ENCODE peak calls at places on chromosomes 1 and 21, in ten cellular contexts. B is body of pancreas, C is upper lobe of right lung, N is GM23338, M is transverse colon, J is OCI-LY7, X is psoas muscle, Z is Peyer's patch, R is heart right ventricle, T is adrenal gland. Q is an unnamed sample.
A peak's percentile ranks its signal among the peaks of the same experiment; 100 is the strongest.

GRCh38 chr1:9612162-9612845 is 23.6 kb downstream of the TMEM201 start:
- DNase-seq in N (no peak), T (no peak), M (no peak), X (no peak), R (no peak), C (no peak), B (no peak), J (no peak), Z (no peak), Q (no peak)

GRCh38 chr1:55286851-55287602 is 71.9 kb upstream of the USP24 start:
- DNase-seq in J (no peak), B (no peak), T (no peak), Z (no peak), N (no peak), X (no peak), C (no peak), M (no peak), R (no peak), Q (no peak)

GRCh38 chr1:204520834-204521709 is 4.9 kb downstream of the MDM4 start:
- DNase-seq in R (no peak), X (no peak), J (peak; percentile 99), Z (no peak), C (no peak), T (no peak), M (peak; percentile 53), N (no peak), B (no peak), Q (peak; percentile 55)

GRCh38 chr1:116172666-116173065 is 61.5 kb downstream of the MAB21L3 start:
- DNase-seq in M (no peak), C (no peak), B (no peak), T (no peak), J (no peak), X (no peak), R (no peak), Z (no peak), N (no peak), Q (no peak)

GRCh38 chr1:15703562-15703961 is 19.4 kb downstream of the PLEKHM2 start:
- DNase-seq in J (no peak), C (peak; percentile 80), N (no peak), M (peak; percentile 49), R (peak; percentile 64), Z (peak; percentile 64), T (peak; percentile 86), B (peak; percentile 62), X (peak; percentile 82), Q (no peak)

GRCh38 chr1:6868371-6869001 is 83.2 kb downstream of the CAMTA1 start:
- DNase-seq in B (no peak), N (no peak), X (no peak), C (no peak), Z (no peak), T (no peak), M (no peak), R (no peak), J (no peak), Q (no peak)

GRCh38 chr1:172154571-172154970 is 265.9 kb upstream of the C1orf105 start:
- DNase-seq in X (no peak), B (no peak), M (no peak), R (no peak), N (no peak), T (no peak), C (no peak), J (no peak), Z (no peak), Q (no peak)

GRCh38 chr1:177181631-177182291 is 11.0 kb downstream of the BRINP2 start:
- DNase-seq in B (peak; percentile 67), J (peak; percentile 0), R (peak; percentile 52), M (peak; percentile 37), T (peak; percentile 82), X (peak; percentile 70), C (peak; percentile 73), Z (peak; percentile 57), N (peak; percentile 92), Q (no peak)

GRCh38 chr21:35643176-35643575 is 417.1 kb downstream of the SETD4 start:
- DNase-seq in J (no peak), Z (no peak), T (no peak), R (no peak), B (no peak), M (no peak), X (no peak), N (no peak), C (no peak), Q (no peak)

GRCh38 chr1:38489844-38490270 is 369.7 kb downstream of the RRAGC start:
- DNase-seq in Z (no peak), N (peak; percentile 98), M (peak; percentile 15), B (peak; percentile 26), X (no peak), J (peak; percentile 82), R (no peak), T (peak; percentile 17), C (no peak), Q (peak; percentile 21)

GRCh38 chr21:27464643-27465042 is 497.8 kb upstream of the ADAMTS5 start:
- DNase-seq in N (no peak), X (no peak), C (no peak), Z (no peak), M (no peak), T (no peak), R (no peak), B (no peak), J (no peak), Q (no peak)

GRCh38 chr1:185044387-185044786 is 971 bp upstream of the RNF2 start:
- DNase-seq in C (no peak), Z (no peak), R (no peak), M (no peak), X (no peak), N (no peak), B (no peak), J (no peak), T (no peak), Q (no peak)

GRCh38 chr1:182249201-182249676 is 142.4 kb downstream of the GLUL start:
- DNase-seq in T (no peak), C (no peak), X (no peak), R (no peak), J (no peak), Z (peak; percentile 74), N (no peak), M (peak; percentile 88), B (peak; percentile 28), Q (no peak)
- H3K27ac ChIP-seq in T (no peak overlapping the region), C (no peak overlapping the region), X (no peak overlapping the region), R (no peak overlapping the region), J (no peak overlapping the region), Z (peak overlapping the region; percentile 32), N (no peak overlapping the region), M (peak overlapping the region; percentile 76), B (no peak overlapping the region), Q (no peak overlapping the region)

GRCh38 chr1:4778056-4778455 is 123.6 kb downstream of the AJAP1 start:
- DNase-seq in M (no peak), T (peak; percentile 24), B (peak; percentile 39), R (no peak), X (no peak), J (peak; percentile 46), N (no peak), C (no peak), Z (no peak), Q (no peak)
- TF ChIP-seq CTCF in M (peak; percentile 22), T (peak; percentile 11), B (peak; percentile 44), R (no peak), X (peak; percentile 8), J (peak; percentile 75), N (no peak), C (peak; percentile 36), Z (no peak), Q (no peak)

DNA sequence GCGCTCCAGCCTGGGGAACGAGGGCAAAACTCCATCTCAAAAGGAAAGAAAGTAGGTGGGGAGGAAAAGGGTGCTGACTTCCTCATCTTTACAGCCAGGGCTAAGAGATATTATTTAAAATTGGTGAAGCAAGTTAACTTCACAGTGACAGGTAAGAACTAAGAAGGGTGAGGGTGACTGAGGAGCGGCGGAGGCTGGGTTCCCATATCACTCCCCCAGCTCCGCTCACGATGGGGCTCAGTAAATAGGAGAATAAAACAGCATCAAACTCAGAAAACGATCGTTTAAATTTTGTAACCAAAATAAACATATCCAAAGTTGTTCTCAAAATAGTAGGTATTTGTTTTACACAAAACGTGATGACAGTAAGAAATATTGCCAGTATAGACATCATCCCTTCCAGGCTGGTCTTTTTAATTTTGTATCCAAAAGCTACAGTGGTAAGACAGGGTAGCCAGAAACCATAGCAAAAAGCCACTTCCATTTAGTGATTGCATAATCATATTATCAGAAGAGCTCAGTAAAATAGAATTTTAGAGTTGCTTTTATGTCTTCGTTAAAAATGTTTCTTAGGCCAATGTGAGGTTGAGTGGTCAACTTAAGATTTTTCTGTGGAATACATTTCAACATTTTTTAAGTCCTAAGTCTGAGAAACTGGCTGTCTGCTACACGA is 26.2 kb upstream of the ADARB1 start:
- DNase-seq in X (no peak), C (no peak), J (no peak), R (no peak), M (no peak), Z (no peak), T (no peak), B (no peak), N (no peak), Q (no peak)
- H3K27ac ChIP-seq in X (no peak overlapping the region), C (peak overlapping the region; percentile 58), J (no peak overlapping the region), R (no peak overlapping the region), M (no peak overlapping the region), Z (no peak overlapping the region), T (no peak overlapping the region), B (no peak overlapping the region), N (no peak overlapping the region), Q (no peak overlapping the region)

GRCh38 chr1:46533179-46533864 is 18.1 kb downstream of the KNCN start:
- DNase-seq in J (no peak), Z (peak; percentile 59), M (peak; percentile 21), R (peak; percentile 50), B (peak; percentile 41), X (peak; percentile 75), T (peak; percentile 44), N (peak; percentile 63), C (peak; percentile 75), Q (peak; percentile 25)

GRCh38 chr1:46536527-46536926 is 14.9 kb downstream of the KNCN start:
- DNase-seq in N (no peak), M (no peak), J (no peak), T (no peak), R (no peak), C (no peak), Z (no peak), X (no peak), B (no peak), Q (no peak)

GRCh38 chr1:46537651-46538050 is 13.8 kb downstream of the KNCN start:
- DNase-seq in X (no peak), J (no peak), Z (no peak), M (no peak), B (no peak), R (no peak), C (no peak), N (no peak), T (no peak), Q (no peak)

GRCh38 chr1:46532498-46533178 is 18.8 kb downstream of the KNCN start:
- DNase-seq in Z (peak; percentile 72), B (peak; percentile 66), T (peak; percentile 62), J (peak; percentile 15), C (peak; percentile 85), M (peak; percentile 63), X (peak; percentile 83), R (peak; percentile 78), N (peak; percentile 85), Q (peak; percentile 76)

DNA sequence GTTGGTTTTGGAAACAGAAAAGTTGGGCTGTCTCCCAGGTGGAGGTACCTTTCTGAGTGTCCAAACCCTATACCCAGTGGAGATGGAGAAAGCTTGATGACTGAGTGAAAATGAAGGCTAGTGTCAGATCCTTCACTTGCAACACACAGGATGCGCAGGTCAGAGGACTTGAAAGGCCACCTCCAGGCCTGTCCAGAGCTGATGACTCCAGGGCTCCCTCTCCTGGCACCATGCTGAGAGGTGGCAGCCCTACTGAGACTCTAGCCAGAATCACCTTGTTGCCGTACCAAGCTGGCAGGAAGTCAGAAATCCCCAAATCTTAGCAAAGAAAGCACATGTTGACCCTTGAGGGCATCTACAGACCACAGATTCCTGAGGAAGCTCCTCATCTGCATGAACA is 16.4 kb downstream of the KNCN start:
- DNase-seq in J (peak; percentile 32), B (peak; percentile 73), T (peak; percentile 53), M (peak; percentile 42), X (no peak), Z (no peak), N (peak; percentile 52), R (no peak), C (no peak), Q (no peak)
- TF ChIP-seq CTCF in J (peak; percentile 70), B (peak; percentile 36), T (no peak), M (peak; percentile 18), X (peak; percentile 23), Z (peak; percentile 37), N (peak; percentile 33), R (peak; percentile 23), C (peak; percentile 31), Q (no peak)

Q was measured in CD4-positive, alpha-beta T cell.